ENCODE peak calls at places on chromosomes 4 and X, in four cellular contexts. H is glomerular endothelial cell, Y is RPMI8226, W is A673. T is an unnamed sample.

GRCh38 chr4:85968945-85969830 is 390.7 kb downstream of the MAPK10 start:
- DNase-seq in Y (peak; percentile 47), H (peak; percentile 55), W (peak; percentile 56), T (peak; percentile 74)

GRCh38 chr4:15232725-15233597 is 194.9 kb upstream of the C1QTNF7 start:
- DNase-seq in Y (no peak), H (no peak), W (no peak), T (no peak)

GRCh38 chrX:129606918-129607317 is 47.8 kb downstream of the APLN start:
- DNase-seq in W (peak; percentile 79), Y (peak; percentile 61), H (peak; percentile 47), T (peak; percentile 64)

GRCh38 chr4:5812506-5813229 is 80.2 kb downstream of the CRMP1 start:
- DNase-seq in Y (peak; percentile 62), W (peak; percentile 85), H (peak; percentile 44), T (peak; percentile 79)

GRCh38 chr4:7031526-7032449 is 11.4 kb upstream of the TADA2B start:
- DNase-seq in W (no peak), H (no peak), Y (no peak), T (no peak)

GRCh38 chr4:1815997-1816860 is 23.1 kb downstream of the FGFR3 start:
- DNase-seq in W (no peak), H (no peak), Y (no peak), T (no peak)

GRCh38 chr4:168451744-168452394 is 28.4 kb downstream of the DDX60L start:
- DNase-seq in W (peak; percentile 19), H (peak; percentile 50), Y (no peak), T (no peak)

GRCh38 chrX:12162420-12162819 is 24.1 kb downstream of the FRMPD4 start:
- DNase-seq in H (no peak), W (no peak), Y (no peak), T (no peak)

GRCh38 chrX:55451125-55451524 is 802 bp upstream of the MAGEH1 start:
- DNase-seq in Y (no peak), H (no peak), W (no peak), T (no peak)

GRCh38 chr4:32569844-32570243 is 1849.7 kb downstream of the PCDH7 start:
- DNase-seq in W (peak; percentile 1), Y (peak; percentile 65), H (no peak), T (peak; percentile 41)

GRCh38 chr4:174789666-174790065 is 39.4 kb downstream of the GLRA3 start:
- DNase-seq in W (no peak), Y (no peak), H (no peak), T (no peak)

GRCh38 chr4:41692717-41693345 is 55.7 kb downstream of the PHOX2B start:
- DNase-seq in W (peak; percentile 76), Y (peak; percentile 47), H (peak; percentile 18), T (peak; percentile 75)

GRCh38 chr4:144969793-144970192 is 128.2 kb downstream of the ANAPC10 start:
- DNase-seq in H (no peak), Y (no peak), W (no peak), T (no peak)

GRCh38 chrX:40132751-40133150 is 35.0 kb upstream of the BCOR start:
- DNase-seq in Y (peak; percentile 72), W (no peak), H (no peak), T (no peak)

GRCh38 chrX:112669834-112670233 is 9.9 kb downstream of the LHFPL1 start:
- DNase-seq in H (no peak), W (no peak), Y (no peak), T (no peak)

GRCh38 chr4:5162909-5163508 is 111.7 kb downstream of the STK32B start:
- DNase-seq in H (no peak), Y (no peak), W (peak; percentile 29), T (no peak)

GRCh38 chr4:131348258-131348657 is 1800.8 kb upstream of the PCDH10 start:
- DNase-seq in W (no peak), H (no peak), Y (no peak), T (no peak)

GRCh38 chr4:121946644-121947043 is 5.2 kb downstream of the TRPC3 start:
- DNase-seq in Y (no peak), H (no peak), W (no peak), T (no peak)

GRCh38 chr4:127732623-127733199 is 2.5 kb downstream of the SLC25A31 start:
- DNase-seq in H (peak; percentile 31), W (peak; percentile 65), Y (no peak), T (peak; percentile 69)

GRCh38 chr4:106529348-106530033 is 160.9 kb upstream of the GIMD1 start:
- DNase-seq in Y (no peak), H (no peak), W (peak; percentile 30), T (no peak)

T was measured in NAMALWA.